ENCODE peak calls at places on chromosome X, in five cellular contexts. G, Z, U, Y and M are unnamed samples.

GRCh38 chrX:81206471-81206870 is 4.6 kb downstream of the SH3BGRL start:
- DNase-seq in G (no peak), Z (no peak), Y (no peak), U (no peak), M (no peak)

GRCh38 chrX:16882188-16882587 is 12.0 kb upstream of the RBBP7 start:
- DNase-seq in Y (peak), U (peak), Z (peak), G (peak), M (no peak)

GRCh38 chrX:71367396-71367795 is 1.2 kb downstream of the TAF1 start:
- DNase-seq in G (no peak), U (no peak), Z (no peak), Y (no peak), M (no peak)

GRCh38 chrX:131366387-131366786 is 77.3 kb upstream of the IGSF1 start:
- DNase-seq in U (no peak), G (no peak), Z (no peak), Y (no peak), M (no peak)

GRCh38 chrX:3252744-3253143 is 93.7 kb downstream of the MXRA5 start:
- DNase-seq in U (no peak), Z (no peak), G (no peak), Y (no peak), M (no peak)

GRCh38 chrX:149462849-149463248 is 42.3 kb downstream of the IDS start:
- DNase-seq in U (no peak), Y (no peak), G (no peak), Z (no peak), M (no peak)

GRCh38 chrX:100931218-100931924 is 2.7 kb upstream of the XKRX start:
- DNase-seq in Y (no peak), Z (no peak), U (no peak), G (no peak), M (no peak)

GRCh38 chrX:38335382-38335781 is 8.1 kb upstream of the RPGR start:
- DNase-seq in Z (no peak), U (no peak), Y (no peak), G (no peak), M (no peak)

GRCh38 chrX:150983526-150984163 is 510 bp downstream of the HMGB3 start:
- DNase-seq in G (no peak), Y (no peak), U (no peak), Z (no peak), M (peak)

GRCh38 chrX:6898371-6898770 is 249.1 kb upstream of the STS start:
- DNase-seq in U (no peak), Z (no peak), Y (no peak), G (no peak), M (no peak)

GRCh38 chrX:11341274-11342256 is 48.4 kb downstream of the AMELX start:
- DNase-seq in G (no peak), Y (peak), U (peak), Z (peak), M (no peak)

GRCh38 chrX:1502241-1502640 is 34.7 kb downstream of the P2RY8 start:
- DNase-seq in Z (no peak), G (peak), U (peak), Y (no peak), M (no peak)

GRCh38 chrX:118652717-118653116 is 74.7 kb upstream of the IL13RA1 start:
- DNase-seq in U (no peak), Y (no peak), Z (no peak), G (no peak), M (no peak)

GRCh38 chrX:36445576-36445975 is 526.0 kb downstream of the CFAP47 start:
- DNase-seq in Y (no peak), Z (no peak), U (no peak), G (no peak), M (no peak)

GRCh38 chrX:111270339-111270738 is at the start of gene CAPN6:
- DNase-seq in Y (no peak), G (no peak), U (peak), Z (peak), M (no peak)

GRCh38 chrX:85309717-85310116 is 65.9 kb downstream of the ZNF711 start:
- DNase-seq in G (no peak), Y (no peak), Z (no peak), U (no peak), M (no peak)

GRCh38 chrX:115900425-115900824 is 270.1 kb upstream of the AGTR2 start:
- DNase-seq in Z (no peak), G (no peak), U (no peak), Y (no peak), M (no peak)

GRCh38 chrX:41889317-41890025 is 33.9 kb downstream of the CASK start:
- DNase-seq in Y (no peak), G (no peak), U (no peak), Z (no peak), M (no peak)

GRCh38 chrX:129932792-129933321 is 26.9 kb downstream of the UTP14A start:
- DNase-seq in G (peak), Z (peak), U (peak), Y (peak), M (peak)

GRCh38 chrX:39688576-39689373 is 409.0 kb downstream of the BCOR start:
- DNase-seq in U (peak), Z (peak), G (peak), Y (peak), M (peak)

GRCh38 chrX:5957506-5957905 is 271.2 kb downstream of the NLGN4X start:
- DNase-seq in U (no peak), G (no peak), Y (no peak), Z (no peak), M (no peak)

GRCh38 chrX:106484233-106484632 is 127.5 kb upstream of the RADX start:
- DNase-seq in G (no peak), Z (no peak), Y (no peak), U (no peak), M (no peak)

GRCh38 chrX:68827848-68828562 is 816 bp upstream of the EFNB1 start:
- DNase-seq in Y (peak), G (peak), Z (peak), U (peak), M (peak)

GRCh38 chrX:133394765-133395164 is 20.5 kb downstream of the GPC4 start:
- DNase-seq in Y (no peak), G (no peak), Z (no peak), U (no peak), M (no peak)

GRCh38 chrX:3550160-3550765 is 163.2 kb downstream of the PRKX start:
- DNase-seq in Y (no peak), Z (no peak), G (no peak), U (no peak), M (no peak)

GRCh38 chrX:153934473-153935325 is at the start of gene NAA10:
- DNase-seq in Z (peak), Y (peak), G (peak), U (peak), M (peak)

DNA sequence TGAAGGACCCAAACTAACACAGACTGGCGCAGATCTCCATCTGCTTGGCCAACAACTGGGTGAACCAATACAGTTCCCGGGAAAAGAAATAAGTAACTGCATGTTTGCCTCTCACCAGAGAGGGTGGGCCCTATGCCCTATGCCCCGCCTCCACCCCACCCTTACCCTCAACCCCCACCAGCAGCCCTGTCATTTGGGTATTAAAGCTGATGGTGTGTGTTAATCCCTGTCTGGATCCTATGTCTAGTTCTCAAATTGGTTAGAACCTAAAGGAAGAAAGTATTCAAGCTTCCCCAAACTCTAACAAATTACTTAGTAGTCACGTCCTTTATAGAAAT is 19.0 kb downstream of the SMPX start:
- DNase-seq in G (no peak), U (no peak), Y (no peak), Z (no peak), M (no peak)
- H3K27ac ChIP-seq in G (no peak), U (no peak), Y (no peak), Z (peak), M (no peak)

DNA sequence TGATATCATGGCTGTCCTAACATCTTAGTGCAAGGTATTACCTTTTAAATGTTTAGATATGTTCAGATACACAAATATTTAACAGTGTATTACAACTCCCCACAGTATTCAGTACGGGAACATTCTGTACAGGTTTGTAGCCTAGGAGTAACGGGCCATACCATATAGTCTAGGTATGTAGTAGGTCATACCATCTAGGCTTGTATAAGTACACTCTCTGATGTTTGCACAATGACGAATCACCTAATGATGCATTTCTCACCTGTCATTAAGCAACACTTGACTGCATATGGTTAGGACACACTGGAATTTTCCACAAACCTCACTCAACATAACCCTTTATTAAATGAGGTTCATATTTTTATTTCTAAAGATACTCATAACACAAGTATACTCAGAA is 67.7 kb downstream of the THOC2 start:
- DNase-seq in G (no peak), Y (no peak), U (no peak), Z (no peak), M (no peak)
- H3K27ac ChIP-seq in G (no peak), Y (peak), U (peak), Z (no peak), M (peak)

GRCh38 chrX:155900765-155901164 is 19.6 kb downstream of the VAMP7 start:
- DNase-seq in Z (no peak), G (no peak), Y (no peak), U (no peak), M (no peak)
- H3K27ac ChIP-seq in Z (no peak), G (no peak), Y (no peak), U (no peak), M (no peak)

DNA sequence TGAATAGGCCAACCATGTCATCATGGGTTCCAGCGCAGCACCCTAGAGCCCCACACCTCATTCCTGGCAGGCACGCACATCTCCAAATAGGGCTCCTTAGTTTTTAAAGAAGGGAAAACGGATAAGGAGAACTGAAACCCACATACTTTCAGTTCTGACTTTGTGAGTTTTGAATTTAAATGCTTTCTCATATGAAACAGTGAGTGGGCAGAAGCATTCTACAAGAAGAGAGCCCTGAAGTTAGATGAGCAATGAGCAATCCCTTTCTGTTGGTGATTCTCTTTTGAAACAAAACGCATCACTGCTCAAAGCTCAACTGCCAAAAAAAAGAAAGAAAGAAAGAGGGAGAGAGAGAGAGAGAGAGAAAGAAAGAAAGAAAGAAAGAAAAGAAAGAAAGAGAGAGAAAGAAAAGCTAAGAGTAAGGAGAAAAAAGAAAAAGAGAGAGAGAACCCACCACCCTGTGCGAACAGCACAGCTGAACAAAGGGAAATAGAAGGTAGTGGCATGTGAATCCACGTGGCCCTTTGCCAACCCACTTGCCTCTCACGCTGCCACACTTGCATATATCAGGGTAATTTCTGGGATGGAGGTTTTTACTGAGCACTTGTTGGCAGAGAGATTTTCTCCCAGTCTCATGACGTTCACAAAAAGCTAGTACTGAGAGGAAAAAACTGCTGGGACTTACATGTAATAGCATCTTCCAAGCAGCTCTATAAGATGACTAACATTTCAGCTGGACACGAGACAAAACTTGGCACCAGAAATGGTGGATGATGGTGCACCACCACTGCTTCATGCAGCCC is 31.0 kb downstream of the TMSB4X start:
- DNase-seq in U (no peak), G (no peak), Z (no peak), Y (no peak), M (no peak)
- H3K27ac ChIP-seq in U (no peak), G (peak), Z (no peak), Y (peak), M (no peak)

DNA sequence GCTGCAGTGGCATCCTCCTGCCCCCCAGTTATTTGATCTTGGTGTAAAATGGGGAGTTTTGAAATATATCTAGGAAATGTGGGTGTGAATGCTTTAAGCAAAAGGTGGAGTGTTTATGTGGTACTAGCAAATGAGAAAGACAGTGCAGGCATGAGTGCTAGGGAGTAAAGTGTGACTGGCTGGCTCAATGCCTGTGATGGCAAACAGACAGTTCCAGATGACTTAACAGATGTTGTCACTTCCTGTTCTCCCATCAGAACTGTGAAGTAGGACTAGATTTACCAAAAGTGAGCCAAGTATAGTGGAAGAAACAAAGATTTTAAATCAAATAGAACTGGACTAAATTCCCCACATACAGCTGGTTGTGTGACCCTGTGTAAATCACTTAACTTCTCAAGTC is 8.4 kb upstream of the AMOT start:
- DNase-seq in Y (no peak), G (no peak), Z (no peak), U (no peak), M (no peak)
- H3K27ac ChIP-seq in Y (no peak), G (no peak), Z (no peak), U (no peak), M (no peak)